ENCODE peak calls at places on chromosomes 3 and 15, in seven cellular contexts. N, H, Z, V, X, R and B are unnamed samples.

GRCh38 chr15:62403164-62403809 is 238.2 kb upstream of the C2CD4B start:
- DNase-seq in V (no peak), X (no peak), N (no peak), Z (no peak), R (peak; percentile 82), H (no peak), B (no peak)

GRCh38 chr15:41990691-41991090 is 18.3 kb upstream of the EHD4 start:
- DNase-seq in X (no peak), Z (no peak), R (no peak), H (no peak), V (no peak), N (no peak), B (no peak)

GRCh38 chr3:177917234-177917861 is 618.9 kb upstream of the KCNMB2 start:
- DNase-seq in V (no peak), R (no peak), H (no peak), N (no peak), Z (no peak), X (no peak), B (no peak)

GRCh38 chr3:188617270-188617669 is 463.3 kb downstream of the LPP start:
- DNase-seq in Z (no peak), X (no peak), N (no peak), H (no peak), V (no peak), R (no peak), B (no peak)

GRCh38 chr15:76340802-76341365 is 4.3 kb downstream of the ISL2 start:
- DNase-seq in Z (peak; percentile 64), H (peak; percentile 84), X (no peak), R (no peak), V (peak; percentile 35), N (peak; percentile 40), B (peak; percentile 34)

GRCh38 chr3:194686816-194687637 is 1.3 kb downstream of the FAM43A start:
- DNase-seq in V (peak; percentile 57), Z (peak; percentile 27), H (peak; percentile 65), N (peak; percentile 71), X (no peak), R (peak; percentile 58), B (peak; percentile 29)

GRCh38 chr3:9809239-9809614 is 835 bp upstream of the TTLL3 start:
- DNase-seq in H (no peak), R (no peak), N (peak; percentile 43), X (no peak), V (peak; percentile 37), Z (peak; percentile 39), B (no peak)

GRCh38 chr15:84819291-84819768 is 2.2 kb downstream of the ALPK3 start:
- DNase-seq in Z (no peak), N (no peak), V (peak; percentile 44), H (no peak), R (no peak), X (no peak), B (no peak)

GRCh38 chr15:90789496-90789895 is 72.3 kb downstream of the BLM start:
- DNase-seq in X (no peak), N (no peak), R (peak; percentile 17), H (no peak), Z (no peak), V (no peak), B (no peak)

GRCh38 chr3:143507735-143508580 is 340.3 kb downstream of the SLC9A9 start:
- DNase-seq in Z (no peak), V (no peak), R (peak; percentile 64), X (no peak), N (no peak), H (no peak), B (no peak)

GRCh38 chr3:153734777-153735551 is 386.2 kb upstream of the ARHGEF26 start:
- DNase-seq in N (no peak), X (no peak), Z (no peak), R (peak; percentile 29), V (peak; percentile 73), H (no peak), B (no peak)

GRCh38 chr3:69425249-69425648 is 39.4 kb upstream of the FRMD4B start:
- DNase-seq in H (no peak), Z (peak; percentile 54), X (no peak), V (peak; percentile 49), N (peak; percentile 37), R (peak; percentile 66), B (no peak)

GRCh38 chr3:64008952-64009351 is 14.3 kb downstream of the PSMD6 start:
- DNase-seq in V (no peak), H (no peak), X (no peak), R (peak; percentile 35), N (no peak), Z (no peak), B (no peak)

GRCh38 chr3:53591646-53592045 is 97.2 kb downstream of the CACNA1D start:
- DNase-seq in X (no peak), R (no peak), V (no peak), H (no peak), Z (no peak), N (no peak), B (no peak)

GRCh38 chr15:67192185-67192584 is 62.3 kb downstream of the AAGAB start:
- DNase-seq in H (no peak), V (no peak), X (no peak), Z (no peak), R (no peak), N (no peak), B (no peak)

GRCh38 chr3:196287066-196287404 is 491 bp downstream of the PCYT1A start:
- DNase-seq in Z (peak; percentile 55), V (peak; percentile 51), H (peak; percentile 56), X (no peak), R (peak; percentile 18), N (no peak), B (no peak)

GRCh38 chr3:134952372-134952771 is 157.3 kb downstream of the EPHB1 start:
- DNase-seq in H (no peak), X (no peak), V (no peak), R (no peak), N (no peak), Z (no peak), B (no peak)

GRCh38 chr3:45041666-45042065 is 15.6 kb downstream of the CLEC3B start:
- DNase-seq in H (no peak), N (no peak), X (no peak), R (no peak), V (no peak), Z (no peak), B (no peak)

DNA sequence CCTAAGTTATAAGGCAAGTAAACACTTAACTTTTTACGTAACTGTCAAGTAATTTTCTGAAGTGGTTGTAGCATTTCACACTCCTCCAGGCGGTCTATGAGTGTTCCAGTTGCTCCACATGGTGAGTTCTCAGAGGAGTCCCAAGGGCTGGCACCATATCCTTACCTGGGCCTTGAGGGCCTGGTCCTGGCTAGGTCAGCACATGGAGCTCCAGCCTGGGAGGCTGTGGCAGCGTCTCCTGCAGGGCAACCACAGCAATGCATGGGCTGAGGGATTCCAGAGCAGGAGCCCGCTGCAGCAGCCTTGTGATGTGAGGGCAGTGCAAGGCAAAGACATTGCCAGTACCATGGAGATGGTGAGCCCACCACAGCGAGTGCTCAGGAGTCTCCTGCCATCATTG is 32.2 kb upstream of the LYZL4 start:
- DNase-seq in Z (no peak), R (no peak), H (no peak), X (no peak), V (no peak), N (peak; percentile 70), B (no peak)
- TF ChIP-seq CTCF in Z (no peak), R (no peak), H (no peak), X (no peak), V (no peak), N (peak; percentile 50), B (no peak)

GRCh38 chr3:82494977-82495489 is 733.6 kb upstream of the GBE1 start:
- DNase-seq in H (no peak), X (no peak), V (no peak), R (no peak), N (no peak), Z (no peak), B (no peak)

GRCh38 chr3:82498186-82498585 is 736.7 kb upstream of the GBE1 start:
- DNase-seq in H (no peak), R (no peak), Z (no peak), N (no peak), X (no peak), V (no peak), B (no peak)

GRCh38 chr3:82495655-82496054 is 734.2 kb upstream of the GBE1 start:
- DNase-seq in Z (no peak), R (no peak), H (no peak), N (no peak), X (no peak), V (no peak), B (no peak)

GRCh38 chr3:82493858-82494257 is 732.4 kb upstream of the GBE1 start:
- DNase-seq in Z (no peak), H (no peak), R (no peak), V (no peak), N (no peak), X (no peak), B (no peak)

DNA sequence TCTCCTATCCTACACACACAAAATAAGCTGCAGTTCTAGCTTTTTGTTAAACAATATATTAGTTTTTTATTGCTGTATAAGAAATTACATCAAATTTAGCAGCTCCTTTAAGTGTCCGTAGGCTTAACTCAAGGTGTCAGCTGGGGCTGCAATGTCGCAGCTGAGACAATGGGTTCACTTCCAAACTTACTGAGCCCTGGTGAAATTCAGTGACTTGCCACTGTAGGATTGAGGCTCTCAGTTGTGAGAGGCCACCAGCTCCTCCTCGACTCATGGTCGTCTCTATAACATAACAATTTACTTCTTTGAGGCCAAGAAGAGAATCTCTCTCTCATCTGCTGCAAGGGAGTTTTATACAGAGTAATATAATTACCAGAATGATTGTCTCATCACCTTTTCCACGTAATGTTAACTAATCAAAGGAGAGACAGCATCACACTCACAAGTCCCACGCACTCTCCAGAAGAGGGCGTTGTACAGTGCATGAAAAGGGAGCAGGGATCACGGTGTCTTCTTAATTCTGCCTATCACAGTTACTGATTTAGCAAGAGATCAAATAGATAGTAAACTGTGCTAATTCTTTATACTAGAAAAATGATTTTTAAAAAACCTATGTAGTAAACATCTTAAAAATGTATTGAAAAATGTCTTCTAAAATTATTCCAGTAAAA is 735.6 kb upstream of the GBE1 start:
- DNase-seq in N (peak; percentile 50), R (no peak), X (no peak), Z (no peak), V (peak; percentile 24), H (no peak), B (no peak)
- TF ChIP-seq CTCF in N (peak; percentile 86), R (no peak), X (no peak), Z (no peak), V (peak; percentile 47), H (no peak), B (peak; percentile 55)

GRCh38 chr15:25783607-25784131 is 79.5 kb downstream of the ATP10A start:
- DNase-seq in X (no peak), Z (peak; percentile 55), V (no peak), R (peak; percentile 25), N (peak; percentile 79), H (no peak), B (no peak)
- TF ChIP-seq CTCF in X (no peak), Z (peak; percentile 41), V (peak; percentile 21), R (peak; percentile 35), N (peak; percentile 90), H (no peak), B (peak; percentile 50)

DNA sequence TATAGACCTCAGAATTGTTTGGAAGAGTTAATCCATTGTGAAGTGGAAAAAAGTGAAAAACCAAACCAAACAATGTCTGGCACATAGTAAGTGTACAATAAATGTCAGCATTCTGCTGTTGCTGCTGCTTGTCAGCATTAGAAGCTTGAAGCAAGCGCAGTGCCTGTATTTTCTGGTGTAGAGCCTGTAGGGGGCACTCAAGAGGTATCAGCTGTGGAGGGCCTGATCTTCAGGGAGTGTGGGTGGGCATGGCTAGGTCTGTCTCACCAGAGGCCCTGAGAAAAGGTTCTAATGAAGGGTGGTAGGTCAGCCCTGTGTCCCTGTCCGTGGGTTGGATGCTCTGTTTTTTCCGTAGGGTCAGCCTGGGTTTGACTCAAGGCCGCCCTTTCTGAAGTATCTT is 3.6 kb downstream of the ADAMTSL3 start:
- DNase-seq in Z (no peak), X (no peak), R (no peak), H (no peak), V (no peak), N (peak; percentile 61), B (no peak)
- TF ChIP-seq CTCF in Z (no peak), X (peak; percentile 18), R (peak; percentile 6), H (no peak), V (peak; percentile 17), N (peak; percentile 73), B (peak; percentile 38)